ENCODE peak calls at places on chromosomes 1 and 21, in four cellular contexts. I is HCT116, F is HepG2, J is K562. A is an unnamed sample.

GRCh38 chr1:171345536-171345935 is 31.6 kb downstream of the FMO4 start:
- DNase-seq in I (no peak), F (no peak), J (no peak), A (no peak)

GRCh38 chr1:109249654-109250401 is 489 bp downstream of the CELSR2 start:
- DNase-seq in I (no peak), F (no peak), J (peak; percentile 62), A (no peak)

GRCh38 chr1:226634611-226635246 is 86.2 kb downstream of the STUM start:
- DNase-seq in I (no peak), F (no peak), J (no peak), A (no peak)

GRCh38 chr1:235908742-235909520 is 42.2 kb upstream of the LYST start:
- DNase-seq in I (peak; percentile 51), F (no peak), J (no peak), A (no peak)

GRCh38 chr1:64343105-64343960 is 126.6 kb upstream of the CACHD1 start:
- DNase-seq in I (peak; percentile 86), F (no peak), J (no peak), A (no peak)

GRCh38 chr1:149936992-149937705 is 470 bp upstream of the MTMR11 start:
- DNase-seq in I (peak; percentile 91), F (peak; percentile 41), J (no peak), A (no peak)

GRCh38 chr1:99004270-99005141 is at the start of gene PLPPR5:
- DNase-seq in I (no peak), F (no peak), J (no peak), A (no peak)

GRCh38 chr1:115764541-115764940 is 4.0 kb downstream of the CASQ2 start:
- DNase-seq in I (peak; percentile 34), F (peak; percentile 57), J (peak; percentile 24), A (no peak)

GRCh38 chr1:39106949-39107740 is 81.0 kb downstream of the NDUFS5 start:
- DNase-seq in I (no peak), F (no peak), J (no peak), A (no peak)

GRCh38 chr1:21280011-21280471 is 10.2 kb downstream of the ECE1 start:
- DNase-seq in I (no peak), F (no peak), J (no peak), A (no peak)

GRCh38 chr1:19344372-19344810 is 32.3 kb downstream of the SLC66A1 start:
- DNase-seq in I (no peak), F (peak; percentile 30), J (peak; percentile 72), A (peak; percentile 31)

GRCh38 chr1:74858136-74858535 is 125.2 kb downstream of the TYW3 start:
- DNase-seq in I (no peak), F (no peak), J (no peak), A (no peak)

GRCh38 chr1:208238710-208239517 is 5.3 kb downstream of the PLXNA2 start:
- DNase-seq in I (peak; percentile 7), F (no peak), J (peak; percentile 71), A (no peak)

GRCh38 chr1:15065736-15066135 is 87.8 kb upstream of the TMEM51 start:
- DNase-seq in I (no peak), F (no peak), J (no peak), A (no peak)

GRCh38 chr1:69671363-69672010 is 103.8 kb downstream of the LRRC7 start:
- DNase-seq in I (no peak), F (no peak), J (no peak), A (no peak)

GRCh38 chr1:195731385-195731784 is 876.9 kb downstream of the KCNT2 start:
- DNase-seq in I (no peak), F (no peak), J (no peak), A (no peak)

GRCh38 chr1:171940373-171940772 is 99.1 kb downstream of the DNM3 start:
- DNase-seq in I (no peak), F (no peak), J (no peak), A (no peak)

GRCh38 chr21:45889115-45889708 is 92.4 kb upstream of the COL6A1 start:
- DNase-seq in I (no peak), F (no peak), J (no peak), A (no peak)

GRCh38 chr1:78214334-78214733 is 168.6 kb downstream of the GIPC2 start:
- DNase-seq in I (no peak), F (no peak), J (no peak), A (no peak)

GRCh38 chr21:30194701-30195299 is 21.1 kb downstream of the CLDN8 start:
- DNase-seq in I (no peak), F (peak; percentile 10), J (peak; percentile 37), A (no peak)

GRCh38 chr1:42853116-42853884 is 6.9 kb downstream of the ZNF691 start:
- DNase-seq in I (no peak), F (no peak), J (no peak), A (no peak)

GRCh38 chr1:151371340-151371739 is 1.2 kb downstream of the SELENBP1 start:
- DNase-seq in I (no peak), F (no peak), J (no peak), A (no peak)

GRCh38 chr1:204003536-204003935 is 69.4 kb upstream of the SOX13 start:
- DNase-seq in I (no peak), F (no peak), J (no peak), A (no peak)

GRCh38 chr1:213201380-213202155 is 150.5 kb downstream of the RPS6KC1 start:
- DNase-seq in I (no peak), F (no peak), J (no peak), A (no peak)

GRCh38 chr1:74504125-74505065 is 8.0 kb downstream of the LRRC53 start:
- DNase-seq in I (peak; percentile 19), F (peak; percentile 38), J (peak; percentile 12), A (no peak)

GRCh38 chr1:155206891-155207577 is 663 bp downstream of the THBS3 start:
- DNase-seq in I (no peak), F (peak; percentile 72), J (peak; percentile 82), A (peak; percentile 81)

GRCh38 chr1:6447818-6448748 is 17.9 kb downstream of the TNFRSF25 start:
- DNase-seq in I (peak; percentile 81), F (peak; percentile 81), J (no peak), A (peak; percentile 60)

GRCh38 chr1:11886986-11887665 is 28.4 kb upstream of the NPPB start:
- DNase-seq in I (no peak), F (no peak), J (no peak), A (no peak)

GRCh38 chr1:205144751-205145150 is 23.0 kb upstream of the RBBP5 start:
- DNase-seq in I (no peak), F (peak; percentile 46), J (no peak), A (no peak)

GRCh38 chr1:205142105-205142475 is 20.3 kb upstream of the RBBP5 start:
- DNase-seq in I (no peak), F (no peak), J (no peak), A (no peak)

GRCh38 chr1:205144046-205144720 is 22.4 kb upstream of the RBBP5 start:
- DNase-seq in I (no peak), F (no peak), J (no peak), A (no peak)

GRCh38 chr1:205150651-205151428 is 29.1 kb upstream of the RBBP5 start:
- DNase-seq in I (no peak), F (no peak), J (no peak), A (no peak)

DNA sequence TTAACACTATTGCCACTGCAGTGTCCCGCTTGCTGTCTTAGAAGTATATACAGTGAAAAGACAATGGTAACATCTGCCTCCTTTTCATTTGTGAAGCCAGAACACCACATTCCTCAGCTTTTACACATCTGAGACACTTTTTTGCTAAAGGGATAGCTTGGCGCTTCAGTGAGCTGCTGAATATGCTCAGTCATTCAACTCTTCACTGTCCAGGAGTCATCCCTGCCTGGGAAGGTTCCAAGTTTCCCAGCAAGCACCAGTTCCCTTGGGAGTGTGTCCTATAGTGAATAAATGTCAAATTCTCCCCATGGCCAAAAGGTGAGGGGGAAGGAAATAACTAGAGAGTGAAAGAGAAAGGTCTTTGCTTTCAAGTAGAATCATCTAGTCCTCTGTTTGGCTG is 25.4 kb upstream of the RBBP5 start:
- DNase-seq in I (no peak), F (no peak), J (no peak), A (no peak)
- TF ChIP-seq FOSL1 in I (no peak), F (no peak), J (no peak), A (no peak)

GRCh38 chr1:5423109-5423508 is 569.1 kb downstream of the NPHP4 start:
- DNase-seq in I (no peak), F (no peak), J (no peak), A (no peak)
- TF ChIP-seq FOSL1 in I (no peak), F (no peak), J (no peak), A (no peak)

GRCh38 chr1:41073971-41074370 is 52.4 kb upstream of the SLFNL1 start:
- DNase-seq in I (no peak), F (no peak), J (no peak), A (no peak)

GRCh38 chr1:41072051-41072450 is 50.5 kb upstream of the SLFNL1 start:
- DNase-seq in I (no peak), F (no peak), J (no peak), A (no peak)
- TF ChIP-seq FOSL1 in I (no peak), F (no peak), J (no peak), A (no peak)

DNA sequence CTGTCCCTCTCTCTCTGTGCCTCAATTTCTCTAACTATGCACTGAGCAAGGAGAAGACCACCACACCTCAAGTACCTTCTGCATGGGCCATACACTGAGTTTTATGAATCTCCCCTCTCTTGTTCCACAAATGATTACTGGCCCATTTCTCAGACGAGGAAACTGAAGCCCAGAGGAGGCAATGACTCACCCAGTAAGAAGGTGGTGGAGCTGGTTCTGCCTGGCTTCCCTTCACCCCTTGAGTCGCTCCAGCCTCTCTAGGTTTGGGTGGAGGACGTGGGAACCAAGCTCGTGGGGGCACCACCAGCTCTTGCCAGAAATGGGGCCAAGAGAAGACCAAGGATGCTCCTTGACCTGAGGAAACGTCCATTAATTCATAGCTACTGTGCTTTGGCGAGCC is 21.3 kb upstream of the RUNX3 start:
- DNase-seq in I (no peak), F (no peak), J (no peak), A (no peak)
- TF ChIP-seq FOSL1 in I (peak; percentile 24), F (no peak), J (no peak), A (no peak)

GRCh38 chr1:206513312-206514111 is 6.2 kb downstream of the RASSF5 start:
- DNase-seq in I (no peak), F (no peak), J (no peak), A (no peak)
- TF ChIP-seq FOSL1 in I (peak; percentile 80), F (no peak), J (no peak), A (no peak)

GRCh38 chr1:100606438-100606837 is 68.5 kb downstream of the GPR88 start:
- DNase-seq in I (peak; percentile 13), F (no peak), J (no peak), A (no peak)

GRCh38 chr1:100612540-100612939 is 74.6 kb downstream of the GPR88 start:
- DNase-seq in I (no peak), F (no peak), J (no peak), A (no peak)

GRCh38 chr1:100611086-100611485 is 73.1 kb downstream of the GPR88 start:
- DNase-seq in I (no peak), F (no peak), J (no peak), A (no peak)

GRCh38 chr1:100607628-100608240 is 69.8 kb downstream of the GPR88 start:
- DNase-seq in I (no peak), F (no peak), J (no peak), A (no peak)

GRCh38 chr1:100609849-100610248 is 71.9 kb downstream of the GPR88 start:
- DNase-seq in I (no peak), F (no peak), J (no peak), A (no peak)
- TF ChIP-seq FOSL1 in I (no peak), F (no peak), J (no peak), A (no peak)